ENCODE peak calls at places on chromosomes 4 and X, in four cellular contexts. V is KBM-7, B is amniotic stem cell, M is activated T-cell treated with anti-CD3 and anti-CD28 coated beads for 1 hour. R is an unnamed sample.

GRCh38 chrX:18856645-18856997 is 127.3 kb downstream of the PHKA2 start:
- DNase-seq in M (no peak), V (no peak), B (no peak), R (no peak)

GRCh38 chrX:56968980-56969379 is 26.4 kb downstream of the SPIN3 start:
- DNase-seq in B (no peak), V (no peak), M (no peak), R (no peak)

GRCh38 chr4:157221895-157222763 is 1.6 kb downstream of the GRIA2 start:
- DNase-seq in M (no peak), B (no peak), V (no peak), R (no peak)

GRCh38 chr4:26723216-26723615 is 137.4 kb upstream of the STIM2 start:
- DNase-seq in B (no peak), M (no peak), V (no peak), R (no peak)

GRCh38 chr4:115484479-115484878 is 371.1 kb upstream of the NDST4 start:
- DNase-seq in V (peak), M (no peak), B (no peak), R (no peak)

GRCh38 chr4:156144961-156145360 is 191.3 kb upstream of the CTSO start:
- DNase-seq in V (no peak), M (no peak), B (no peak), R (no peak)

GRCh38 chr4:151484396-151485102 is 75.6 kb downstream of the FHIP1A start:
- DNase-seq in V (no peak), B (peak), M (no peak), R (peak)

GRCh38 chr4:14333616-14334015 is 668.7 kb upstream of the CPEB2 start:
- DNase-seq in V (no peak), B (no peak), M (no peak), R (no peak)

GRCh38 chrX:103197721-103198306 is 17.1 kb upstream of the BEX4 start:
- DNase-seq in B (no peak), V (no peak), M (no peak), R (no peak)

R was measured in AG09309.